ENCODE peak calls at places on chromosomes 13 and 19, in eight cellular contexts. J, I, K, R, W, H, Y and G are unnamed samples.

GRCh38 chr19:3250675-3251074 is 26.2 kb downstream of the CELF5 start:
- DNase-seq in J (peak; percentile 67), I (peak; percentile 61), K (peak; percentile 36), R (no peak), W (no peak), H (no peak), Y (no peak), G (no peak)

GRCh38 chr13:80884031-80884785 is 543.3 kb upstream of the SPRY2 start:
- DNase-seq in J (no peak), I (no peak), K (no peak), R (no peak), W (no peak), H (no peak), Y (no peak), G (no peak)

GRCh38 chr13:94153586-94153985 is 325.9 kb downstream of the DCT start:
- DNase-seq in J (no peak), I (no peak), K (no peak), R (no peak), W (no peak), H (no peak), Y (no peak), G (no peak)

GRCh38 chr19:46515879-46516350 is 20.2 kb upstream of the PNMA8B start:
- DNase-seq in J (peak; percentile 55), I (no peak), K (peak; percentile 34), R (peak; percentile 29), W (peak; percentile 31), H (no peak), Y (no peak), G (no peak)

GRCh38 chr13:84983321-84983720 is 815.9 kb downstream of the SLITRK6 start:
- DNase-seq in J (no peak), I (no peak), K (no peak), R (no peak), W (no peak), H (no peak), Y (no peak), G (no peak)

GRCh38 chr13:45280751-45281634 is 60.0 kb downstream of the TPT1 start:
- DNase-seq in J (peak; percentile 81), I (peak; percentile 71), K (peak; percentile 77), R (peak; percentile 76), W (peak; percentile 83), H (no peak), Y (peak; percentile 54), G (peak; percentile 80)

GRCh38 chr13:30779608-30780007 is 44.3 kb downstream of the ALOX5AP start:
- DNase-seq in J (no peak), I (no peak), K (no peak), R (no peak), W (no peak), H (no peak), Y (no peak), G (no peak)

GRCh38 chr13:49836516-49836915 is 44.0 kb upstream of the KPNA3 start:
- DNase-seq in J (no peak), I (no peak), K (no peak), R (no peak), W (peak; percentile 47), H (no peak), Y (no peak), G (no peak)

GRCh38 chr19:1718382-1719315 is 34.7 kb upstream of the ONECUT3 start:
- DNase-seq in J (no peak), I (no peak), K (no peak), R (no peak), W (no peak), H (no peak), Y (no peak), G (no peak)

GRCh38 chr13:44243198-44243852 is 130.3 kb upstream of the SERP2 start:
- DNase-seq in J (peak; percentile 51), I (peak; percentile 32), K (peak; percentile 11), R (peak; percentile 79), W (peak; percentile 92), H (no peak), Y (no peak), G (no peak)

GRCh38 chr19:42553292-42554045 is 25.2 kb upstream of the CEACAM1 start:
- DNase-seq in J (no peak), I (no peak), K (no peak), R (peak; percentile 54), W (peak; percentile 69), H (no peak), Y (peak; percentile 65), G (no peak)

GRCh38 chr13:99774644-99775043 is 196.9 kb downstream of the ZIC5 start:
- DNase-seq in J (no peak), I (no peak), K (no peak), R (no peak), W (no peak), H (no peak), Y (no peak), G (no peak)

GRCh38 chr13:51477149-51477548 is 24.3 kb upstream of the INTS6 start:
- DNase-seq in J (no peak), I (no peak), K (no peak), R (no peak), W (no peak), H (no peak), Y (no peak), G (no peak)

GRCh38 chr13:110337287-110337686 is 30.2 kb downstream of the COL4A2 start:
- DNase-seq in J (no peak), I (no peak), K (no peak), R (no peak), W (peak; percentile 0), H (no peak), Y (no peak), G (no peak)

GRCh38 chr19:16764793-16765433 is 45.3 kb downstream of the NWD1 start:
- DNase-seq in J (no peak), I (no peak), K (no peak), R (no peak), W (no peak), H (no peak), Y (no peak), G (no peak)

GRCh38 chr13:61913183-61913582 is 497.5 kb upstream of the PCDH20 start:
- DNase-seq in J (no peak), I (no peak), K (no peak), R (no peak), W (no peak), H (no peak), Y (no peak), G (no peak)

GRCh38 chr13:37143901-37144300 is 38.4 kb upstream of the CSNK1A1L start:
- DNase-seq in J (no peak), I (no peak), K (no peak), R (no peak), W (peak; percentile 83), H (no peak), Y (no peak), G (no peak)

GRCh38 chr13:27359203-27359821 is 65.1 kb upstream of the GTF3A start:
- DNase-seq in J (peak; percentile 80), I (peak; percentile 68), K (peak; percentile 63), R (peak; percentile 48), W (peak; percentile 69), H (peak; percentile 37), Y (peak; percentile 28), G (peak; percentile 81)

GRCh38 chr19:33620611-33621010 is 1.1 kb upstream of the CHST8 start:
- DNase-seq in J (no peak), I (no peak), K (no peak), R (no peak), W (no peak), H (no peak), Y (no peak), G (no peak)

GRCh38 chr13:32751340-32751739 is 165.1 kb downstream of the PDS5B start:
- DNase-seq in J (no peak), I (no peak), K (no peak), R (no peak), W (no peak), H (no peak), Y (no peak), G (no peak)

GRCh38 chr13:76720416-76720815 is 165.8 kb downstream of the KCTD12 start:
- DNase-seq in J (no peak), I (no peak), K (no peak), R (no peak), W (no peak), H (no peak), Y (no peak), G (no peak)

GRCh38 chr19:19170053-19170945 is at the start of gene MEF2B:
- DNase-seq in J (peak; percentile 87), I (peak; percentile 81), K (peak; percentile 84), R (peak; percentile 62), W (peak; percentile 55), H (peak; percentile 55), Y (peak; percentile 23), G (peak; percentile 87)

GRCh38 chr13:98214707-98215106 is 37.6 kb upstream of the RNF113B start:
- DNase-seq in J (no peak), I (no peak), K (peak; percentile 41), R (no peak), W (no peak), H (no peak), Y (no peak), G (no peak)

GRCh38 chr19:45769821-45770191 is 754 bp upstream of the SIX5 start:
- DNase-seq in J (peak; percentile 70), I (peak; percentile 50), K (peak; percentile 41), R (no peak), W (no peak), H (no peak), Y (no peak), G (peak; percentile 55)

GRCh38 chr13:77386880-77387606 is 60.1 kb upstream of the MYCBP2 start:
- DNase-seq in J (no peak), I (no peak), K (no peak), R (no peak), W (peak; percentile 76), H (no peak), Y (peak; percentile 80), G (no peak)